ENCODE peak calls at places on chromosome 12, in nine cellular contexts. W, O, U, X, Y, H, L, P and G are unnamed samples.

GRCh38 chr12:50282581-50283229 is 615 bp downstream of the LIMA1 start:
- DNase-seq in W (peak), O (no peak), U (no peak), X (no peak), Y (no peak), H (no peak), L (peak), P (no peak), G (peak)

GRCh38 chr12:52494518-52494917 is 1.5 kb upstream of the KRT6A start:
- DNase-seq in W (no peak), O (no peak), U (no peak), X (no peak), Y (no peak), H (no peak), L (peak), P (no peak), G (no peak)

GRCh38 chr12:65602579-65603295 is 221.5 kb upstream of the HMGA2 start:
- DNase-seq in W (peak), O (no peak), U (peak), X (no peak), Y (peak), H (peak), L (peak), P (no peak), G (peak)

GRCh38 chr12:57517187-57517586 is 3.1 kb downstream of the DDIT3 start:
- DNase-seq in W (no peak), O (no peak), U (no peak), X (no peak), Y (no peak), H (no peak), L (peak), P (no peak), G (no peak)

GRCh38 chr12:110120878-110121277 is 3.3 kb upstream of the IFT81 start:
- DNase-seq in W (no peak), O (no peak), U (no peak), X (no peak), Y (no peak), H (no peak), L (no peak), P (no peak), G (no peak)

GRCh38 chr12:46847001-46847400 is 21.2 kb upstream of the SLC38A4 start:
- DNase-seq in W (no peak), O (no peak), U (no peak), X (no peak), Y (no peak), H (no peak), L (no peak), P (no peak), G (no peak)

GRCh38 chr12:43884683-43885410 is 49.0 kb downstream of the TMEM117 start:
- DNase-seq in W (no peak), O (no peak), U (no peak), X (no peak), Y (no peak), H (no peak), L (no peak), P (no peak), G (no peak)

GRCh38 chr12:104498211-104498801 is 41.6 kb downstream of the CHST11 start:
- DNase-seq in W (no peak), O (no peak), U (no peak), X (peak), Y (peak), H (no peak), L (peak), P (no peak), G (no peak)

GRCh38 chr12:9674226-9674590 is 4.7 kb downstream of the CLEC2D start:
- DNase-seq in W (no peak), O (no peak), U (no peak), X (no peak), Y (no peak), H (no peak), L (no peak), P (no peak), G (no peak)

GRCh38 chr12:63966603-63966975 is 122.1 kb downstream of the SRGAP1 start:
- DNase-seq in W (no peak), O (no peak), U (no peak), X (no peak), Y (no peak), H (no peak), L (no peak), P (no peak), G (no peak)

GRCh38 chr12:119749666-119750065 is 81.7 kb downstream of the PRKAB1 start:
- DNase-seq in W (peak), O (no peak), U (no peak), X (no peak), Y (no peak), H (no peak), L (peak), P (no peak), G (no peak)